ENCODE peak calls at places on chromosomes 1 and 21, in eight cellular contexts. H, A, B, O, K, V, C and D are unnamed samples.
A peak's percentile ranks its signal among the peaks of the same experiment; 100 is the strongest.

GRCh38 chr1:5745776-5746610 is 246.2 kb downstream of the NPHP4 start:
- DNase-seq in H (peak; percentile 48), A (peak; percentile 90), B (peak; percentile 89), O (peak; percentile 24), K (peak; percentile 74), V (peak; percentile 73), C (peak; percentile 54), D (no peak)

GRCh38 chr1:227043755-227044154 is 103.7 kb downstream of the COQ8A start:
- DNase-seq in H (no peak), A (peak; percentile 1), B (no peak), O (no peak), K (no peak), V (peak; percentile 32), C (no peak), D (no peak)

GRCh38 chr1:35935436-35935835 is 4.5 kb downstream of the AGO3 start:
- DNase-seq in H (no peak), A (peak; percentile 50), B (peak; percentile 73), O (no peak), K (no peak), V (peak; percentile 12), C (no peak), D (no peak)

GRCh38 chr1:235919797-235920475 is 53.2 kb upstream of the LYST start:
- DNase-seq in H (no peak), A (peak; percentile 73), B (peak; percentile 46), O (no peak), K (no peak), V (peak; percentile 93), C (no peak), D (no peak)

GRCh38 chr1:12157366-12158231 is 9.2 kb upstream of the TNFRSF1B start:
- DNase-seq in H (no peak), A (no peak), B (no peak), O (no peak), K (no peak), V (no peak), C (no peak), D (no peak)

GRCh38 chr1:198018529-198018928 is 101.4 kb downstream of the LHX9 start:
- DNase-seq in H (no peak), A (no peak), B (peak; percentile 16), O (no peak), K (no peak), V (peak; percentile 96), C (no peak), D (no peak)

GRCh38 chr1:103129255-103129654 is 20.9 kb upstream of the COL11A1 start:
- DNase-seq in H (no peak), A (no peak), B (peak; percentile 43), O (no peak), K (no peak), V (peak; percentile 81), C (no peak), D (no peak)

GRCh38 chr1:246492611-246493245 is 14.4 kb downstream of the SMYD3 start:
- DNase-seq in H (peak; percentile 28), A (peak; percentile 76), B (peak; percentile 87), O (no peak), K (peak; percentile 56), V (peak; percentile 89), C (peak; percentile 64), D (no peak)

GRCh38 chr1:94919241-94920030 is 7.5 kb downstream of the CNN3 start:
- DNase-seq in H (no peak), A (no peak), B (no peak), O (no peak), K (no peak), V (peak; percentile 51), C (peak; percentile 35), D (no peak)

GRCh38 chr1:25096307-25097150 is 135.8 kb downstream of the SYF2 start:
- DNase-seq in H (no peak), A (peak; percentile 14), B (no peak), O (no peak), K (no peak), V (no peak), C (no peak), D (no peak)

GRCh38 chr1:119133987-119134386 is 6.5 kb downstream of the WARS2 start:
- DNase-seq in H (no peak), A (peak; percentile 70), B (no peak), O (no peak), K (no peak), V (peak; percentile 53), C (no peak), D (no peak)

GRCh38 chr21:46038871-46039397 is 57.4 kb downstream of the COL6A1 start:
- DNase-seq in H (no peak), A (no peak), B (no peak), O (no peak), K (no peak), V (peak; percentile 97), C (no peak), D (peak; percentile 67)

GRCh38 chr1:21622466-21623315 is 46.5 kb downstream of the RAP1GAP start:
- DNase-seq in H (no peak), A (no peak), B (peak; percentile 90), O (peak; percentile 10), K (peak; percentile 59), V (peak; percentile 39), C (peak; percentile 71), D (no peak)

GRCh38 chr1:26225033-26225831 is 8.8 kb upstream of the CEP85 start:
- DNase-seq in H (no peak), A (peak; percentile 89), B (peak; percentile 88), O (peak; percentile 35), K (peak; percentile 14), V (peak; percentile 47), C (peak; percentile 78), D (no peak)

GRCh38 chr1:12595839-12596821 is 21.9 kb downstream of the DHRS3 start:
- DNase-seq in H (peak; percentile 78), A (peak; percentile 89), B (peak; percentile 95), O (no peak), K (peak; percentile 94), V (peak; percentile 99), C (peak; percentile 87), D (peak; percentile 83)

GRCh38 chr1:207861442-207862177 is 49.3 kb downstream of the CD34 start:
- DNase-seq in H (no peak), A (no peak), B (no peak), O (no peak), K (no peak), V (no peak), C (peak; percentile 31), D (no peak)

GRCh38 chr21:14290584-14290983 is 74.6 kb downstream of the RBM11 start:
- DNase-seq in H (no peak), A (no peak), B (no peak), O (no peak), K (no peak), V (no peak), C (no peak), D (no peak)

GRCh38 chr1:40776236-40777072 is 7.1 kb upstream of the KCNQ4 start:
- DNase-seq in H (no peak), A (no peak), B (no peak), O (no peak), K (no peak), V (no peak), C (no peak), D (no peak)

DNA sequence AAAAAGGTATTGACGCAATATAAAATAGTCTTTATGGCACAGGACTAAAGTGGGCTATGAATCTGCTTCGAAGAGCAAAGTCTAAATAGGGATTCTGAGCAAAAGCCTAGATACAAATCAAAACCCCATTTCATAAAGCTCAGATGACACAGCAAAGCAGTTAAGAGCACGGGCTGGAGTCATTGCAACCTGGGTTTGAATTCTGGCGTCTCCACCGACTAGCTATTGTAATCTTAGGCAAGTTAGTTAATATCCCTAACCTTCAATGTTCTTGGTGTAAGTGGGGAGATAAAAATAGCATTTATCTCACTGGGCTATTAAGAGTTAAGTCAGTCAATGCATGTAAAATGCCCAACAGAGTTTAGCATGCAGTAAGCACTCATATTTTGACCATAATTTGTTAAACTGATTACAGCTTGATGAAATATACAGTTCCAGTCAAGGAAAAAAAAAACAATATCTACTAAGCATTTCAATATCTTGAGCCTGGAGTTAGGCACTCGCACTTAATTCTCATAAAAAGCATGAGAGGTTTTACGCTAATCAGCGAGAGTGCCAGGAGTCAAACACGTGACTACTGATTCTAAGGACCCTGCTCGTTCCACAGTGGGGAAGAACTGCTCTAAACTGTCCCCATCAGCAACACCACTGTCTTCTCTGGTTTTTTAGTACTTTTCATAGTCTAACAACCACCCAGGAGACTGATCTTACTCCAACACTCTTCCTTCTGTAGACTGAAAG is 75.5 kb downstream of the JAK1 start:
- DNase-seq in H (no peak), A (no peak), B (no peak), O (no peak), K (no peak), V (no peak), C (no peak), D (no peak)
- H3K4me1 ChIP-seq in H (peaks cover 7% of the 10 kb centered on the region), A (peaks cover 5% of the 10 kb centered on the region), B (peaks cover 14% of the 10 kb centered on the region), O (peaks cover 53% of the 10 kb centered on the region), K (no peaks in the 10 kb centered on the region), V (peaks cover 22% of the 10 kb centered on the region), C (peaks cover 67% of the 10 kb centered on the region), D (peaks cover 59% of the 10 kb centered on the region)

DNA sequence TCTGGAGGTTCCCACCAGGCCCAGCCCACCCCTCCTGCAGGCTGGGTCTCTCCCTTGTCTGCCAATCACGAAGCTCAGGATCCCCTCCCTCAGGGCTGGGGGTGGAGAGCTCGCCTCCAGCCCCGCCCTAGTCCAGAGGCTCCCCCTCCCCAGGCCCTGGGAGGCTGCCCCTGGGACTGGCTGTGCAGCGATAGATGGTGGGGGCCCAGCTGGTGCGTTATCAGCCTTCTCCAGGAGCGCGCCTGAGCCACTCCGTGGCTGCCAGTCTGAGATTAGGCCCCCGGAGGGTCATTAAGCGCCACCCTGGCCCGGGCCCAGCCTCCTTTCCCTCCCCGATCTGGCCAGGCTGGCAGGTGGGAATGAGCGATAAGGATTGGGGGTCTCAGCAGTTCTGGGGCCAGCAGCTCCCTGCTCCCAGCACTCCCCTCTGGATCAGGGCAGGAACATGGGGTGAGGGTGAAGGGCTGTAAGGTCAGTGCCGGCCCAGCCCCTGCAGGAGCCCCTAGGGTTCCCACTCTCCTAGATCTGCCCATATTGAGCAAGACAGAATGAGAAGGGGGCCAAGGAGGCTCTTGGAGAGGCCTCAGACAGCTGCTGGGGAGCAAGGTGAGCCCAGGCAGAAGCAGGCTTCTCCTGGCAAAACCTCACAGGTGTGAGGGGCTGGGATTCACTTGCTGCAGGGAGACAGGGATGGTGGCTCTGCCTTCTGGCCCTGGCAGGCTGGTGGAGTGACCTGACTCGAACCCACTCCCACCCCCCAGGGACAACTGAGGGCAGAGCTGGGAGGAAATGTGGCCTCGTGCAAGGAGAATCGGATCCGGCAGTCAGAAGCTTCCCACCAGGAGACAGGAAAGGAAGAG is 8.5 kb downstream of the PDZK1IP1 start:
- DNase-seq in H (no peak), A (peak; percentile 36), B (no peak), O (no peak), K (no peak), V (no peak), C (no peak), D (no peak)
- H3K27ac ChIP-seq in H (no peak overlapping the region), A (no peak overlapping the region), B (no peak overlapping the region), O (no peak overlapping the region), K (no peak overlapping the region), V (no peak overlapping the region), C (no peak overlapping the region), D (no peak overlapping the region)

GRCh38 chr1:15885701-15886612 is 38.5 kb downstream of the SPEN start:
- DNase-seq in H (peak; percentile 99), A (peak; percentile 94), B (peak; percentile 98), O (no peak), K (peak; percentile 96), V (peak; percentile 93), C (peak; percentile 97), D (peak; percentile 96)
- H3K4me3 ChIP-seq in H (peak overlapping the region; percentile 6), A (no peak overlapping the region), B (peak overlapping the region; percentile 4), O (no peak overlapping the region), K (peak overlapping the region; percentile 27), V (peak overlapping the region; percentile 58), C (peak overlapping the region; percentile 16), D (peak overlapping the region; percentile 69)

DNA sequence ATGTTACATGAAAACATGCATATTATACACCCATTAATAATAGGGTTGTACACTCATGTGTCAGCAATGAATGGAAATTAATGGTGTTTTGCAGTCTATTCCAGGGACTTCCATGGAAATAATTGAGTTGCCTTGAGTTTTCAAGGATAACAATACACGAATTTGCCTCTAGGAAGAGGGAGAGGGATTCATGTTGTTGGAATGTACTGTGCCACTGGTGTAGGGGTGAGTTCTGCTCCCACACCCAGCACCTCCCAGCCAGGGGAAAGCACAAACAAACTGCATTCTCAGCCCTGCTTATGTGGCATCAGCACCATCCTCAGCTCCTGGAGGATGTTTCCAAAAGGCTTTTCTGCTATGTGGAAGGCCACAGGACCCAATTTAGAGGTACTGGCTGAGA is 57.8 kb downstream of the BCAR3 start:
- DNase-seq in H (no peak), A (no peak), B (no peak), O (no peak), K (no peak), V (peak; percentile 90), C (no peak), D (no peak)
- H3K4me1 ChIP-seq in H (peaks cover 16% of the 10 kb centered on the region), A (peaks cover 44% of the 10 kb centered on the region), B (peaks cover 24% of the 10 kb centered on the region), O (no peaks in the 10 kb centered on the region), K (no peaks in the 10 kb centered on the region), V (peaks cover 84% of the 10 kb centered on the region), C (peaks cover 40% of the 10 kb centered on the region), D (peaks cover 6% of the 10 kb centered on the region)